ENCODE peak calls at places on chromosomes 12 and 14, in eight cellular contexts. One of them, this sample, is unnamed.

GRCh38 chr14:83757896-83758295 is 1772.0 kb upstream of the FLRT2 start:
- DNase-seq in GM12878: no peak
- DNase-seq in left ventricle myocardium inferior: no peak
- DNase-seq in PC-3: no peak
- DNase-seq in heart right ventricle: no peak
- DNase-seq in HepG2: no peak
- DNase-seq in cardiac muscle cell: no peak
- DNase-seq in hepatocyte: no peak
- DNase-seq in this sample: no peak

GRCh38 chr12:48366131-48366530 is 15.4 kb upstream of the ZNF641 start:
- DNase-seq in GM12878: no peak
- DNase-seq in left ventricle myocardium inferior: no peak
- DNase-seq in PC-3: no peak
- DNase-seq in heart right ventricle: no peak
- DNase-seq in HepG2: no peak
- DNase-seq in cardiac muscle cell: no peak
- DNase-seq in hepatocyte: no peak
- DNase-seq in this sample: no peak

GRCh38 chr14:61877050-61877390 is 114.8 kb downstream of the SNAPC1 start:
- DNase-seq in GM12878: no peak
- DNase-seq in left ventricle myocardium inferior: no peak
- DNase-seq in PC-3: no peak
- DNase-seq in heart right ventricle: no peak
- DNase-seq in HepG2: no peak
- DNase-seq in cardiac muscle cell: no peak
- DNase-seq in hepatocyte: no peak
- DNase-seq in this sample: no peak

GRCh38 chr14:34699873-34700621 is 14.3 kb downstream of the CFL2 start:
- DNase-seq in GM12878: no peak
- DNase-seq in left ventricle myocardium inferior: no peak
- DNase-seq in PC-3: peak; percentile 92
- DNase-seq in heart right ventricle: no peak
- DNase-seq in HepG2: peak; percentile 89
- DNase-seq in cardiac muscle cell: no peak
- DNase-seq in hepatocyte: peak; percentile 58
- DNase-seq in this sample: no peak

GRCh38 chr12:2614341-2614740 is 180.4 kb upstream of the FKBP4 start:
- DNase-seq in GM12878: no peak
- DNase-seq in left ventricle myocardium inferior: no peak
- DNase-seq in PC-3: peak; percentile 2
- DNase-seq in heart right ventricle: no peak
- DNase-seq in HepG2: no peak
- DNase-seq in cardiac muscle cell: no peak
- DNase-seq in hepatocyte: no peak
- DNase-seq in this sample: no peak

GRCh38 chr14:88198441-88198840 is 124.6 kb downstream of the KCNK10 start:
- DNase-seq in GM12878: no peak
- DNase-seq in left ventricle myocardium inferior: no peak
- DNase-seq in PC-3: no peak
- DNase-seq in heart right ventricle: no peak
- DNase-seq in HepG2: no peak
- DNase-seq in cardiac muscle cell: no peak
- DNase-seq in hepatocyte: no peak
- DNase-seq in this sample: no peak

GRCh38 chr12:12586879-12587675 is 24.4 kb upstream of the DUSP16 start:
- DNase-seq in GM12878: no peak
- DNase-seq in left ventricle myocardium inferior: no peak
- DNase-seq in PC-3: peak; percentile 92
- DNase-seq in heart right ventricle: no peak
- DNase-seq in HepG2: no peak
- DNase-seq in cardiac muscle cell: no peak
- DNase-seq in hepatocyte: peak; percentile 27
- DNase-seq in this sample: peak; percentile 57

GRCh38 chr12:122641976-122642375 is 61.2 kb downstream of the HCAR2 start:
- DNase-seq in GM12878: no peak
- DNase-seq in left ventricle myocardium inferior: no peak
- DNase-seq in PC-3: peak; percentile 28
- DNase-seq in heart right ventricle: no peak
- DNase-seq in HepG2: no peak
- DNase-seq in cardiac muscle cell: no peak
- DNase-seq in hepatocyte: no peak
- DNase-seq in this sample: no peak

GRCh38 chr14:89444044-89444443 is 27.0 kb upstream of the FOXN3 start:
- DNase-seq in GM12878: no peak
- DNase-seq in left ventricle myocardium inferior: no peak
- DNase-seq in PC-3: no peak
- DNase-seq in heart right ventricle: no peak
- DNase-seq in HepG2: no peak
- DNase-seq in cardiac muscle cell: no peak
- DNase-seq in hepatocyte: no peak
- DNase-seq in this sample: no peak

GRCh38 chr12:49036029-49036428 is 17.5 kb upstream of the PRKAG1 start:
- DNase-seq in GM12878: no peak
- DNase-seq in left ventricle myocardium inferior: no peak
- DNase-seq in PC-3: no peak
- DNase-seq in heart right ventricle: no peak
- DNase-seq in HepG2: no peak
- DNase-seq in cardiac muscle cell: no peak
- DNase-seq in hepatocyte: no peak
- DNase-seq in this sample: no peak

GRCh38 chr12:52246720-52247621 is 13.9 kb downstream of the KRT7 start:
- DNase-seq in GM12878: no peak
- DNase-seq in left ventricle myocardium inferior: no peak
- DNase-seq in PC-3: peak; percentile 86
- DNase-seq in heart right ventricle: no peak
- DNase-seq in HepG2: peak; percentile 82
- DNase-seq in cardiac muscle cell: no peak
- DNase-seq in hepatocyte: peak; percentile 64
- DNase-seq in this sample: peak; percentile 59

GRCh38 chr12:79424109-79424721 is 266.5 kb downstream of the PAWR start:
- DNase-seq in GM12878: no peak
- DNase-seq in left ventricle myocardium inferior: no peak
- DNase-seq in PC-3: peak; percentile 97
- DNase-seq in heart right ventricle: no peak
- DNase-seq in HepG2: peak; percentile 91
- DNase-seq in cardiac muscle cell: no peak
- DNase-seq in hepatocyte: peak; percentile 37
- DNase-seq in this sample: no peak

GRCh38 chr12:107493646-107494045 is 192.0 kb upstream of the PWP1 start:
- DNase-seq in GM12878: no peak
- DNase-seq in left ventricle myocardium inferior: no peak
- DNase-seq in PC-3: no peak
- DNase-seq in heart right ventricle: no peak
- DNase-seq in HepG2: no peak
- DNase-seq in cardiac muscle cell: no peak
- DNase-seq in hepatocyte: no peak
- DNase-seq in this sample: no peak

GRCh38 chr12:12529783-12530421 is 32.8 kb downstream of the DUSP16 start:
- DNase-seq in GM12878: no peak
- DNase-seq in left ventricle myocardium inferior: no peak
- DNase-seq in PC-3: no peak
- DNase-seq in heart right ventricle: no peak
- DNase-seq in HepG2: no peak
- DNase-seq in cardiac muscle cell: no peak
- DNase-seq in hepatocyte: no peak
- DNase-seq in this sample: no peak

GRCh38 chr14:106308839-106309389 is 782.5 kb downstream of the TMEM121 start:
- DNase-seq in GM12878: peak; percentile 83
- DNase-seq in left ventricle myocardium inferior: no peak
- DNase-seq in PC-3: no peak
- DNase-seq in heart right ventricle: no peak
- DNase-seq in HepG2: peak; percentile 35
- DNase-seq in cardiac muscle cell: no peak
- DNase-seq in hepatocyte: no peak
- DNase-seq in this sample: peak; percentile 49

GRCh38 chr12:39199371-39199770 is 243.5 kb downstream of the KIF21A start:
- DNase-seq in GM12878: no peak
- DNase-seq in left ventricle myocardium inferior: no peak
- DNase-seq in PC-3: no peak
- DNase-seq in heart right ventricle: no peak
- DNase-seq in HepG2: no peak
- DNase-seq in cardiac muscle cell: no peak
- DNase-seq in hepatocyte: no peak
- DNase-seq in this sample: no peak

GRCh38 chr14:24332094-24332983 is 2.5 kb downstream of the ADCY4 start:
- DNase-seq in GM12878: peak; percentile 60
- DNase-seq in left ventricle myocardium inferior: peak; percentile 52
- DNase-seq in PC-3: peak; percentile 65
- DNase-seq in heart right ventricle: peak; percentile 68
- DNase-seq in HepG2: peak; percentile 86
- DNase-seq in cardiac muscle cell: peak; percentile 77
- DNase-seq in hepatocyte: peak; percentile 85
- DNase-seq in this sample: peak; percentile 88

GRCh38 chr14:95260537-95261440 is 58.9 kb downstream of the CLMN start:
- DNase-seq in GM12878: no peak
- DNase-seq in left ventricle myocardium inferior: peak; percentile 32
- DNase-seq in PC-3: peak; percentile 68
- DNase-seq in heart right ventricle: peak; percentile 29
- DNase-seq in HepG2: no peak
- DNase-seq in cardiac muscle cell: peak; percentile 26
- DNase-seq in hepatocyte: no peak
- DNase-seq in this sample: no peak

GRCh38 chr14:50524071-50524470 is 8.3 kb downstream of the MAP4K5 start:
- DNase-seq in GM12878: no peak
- DNase-seq in left ventricle myocardium inferior: no peak
- DNase-seq in PC-3: no peak
- DNase-seq in heart right ventricle: no peak
- DNase-seq in HepG2: no peak
- DNase-seq in cardiac muscle cell: no peak
- DNase-seq in hepatocyte: no peak
- DNase-seq in this sample: no peak

GRCh38 chr14:80658155-80658554 is 283.4 kb downstream of the CEP128 start:
- DNase-seq in GM12878: no peak
- DNase-seq in left ventricle myocardium inferior: no peak
- DNase-seq in PC-3: no peak
- DNase-seq in heart right ventricle: no peak
- DNase-seq in HepG2: no peak
- DNase-seq in cardiac muscle cell: no peak
- DNase-seq in hepatocyte: no peak
- DNase-seq in this sample: no peak

GRCh38 chr12:121223283-121223946 is 13.5 kb downstream of the P2RX4 start:
- DNase-seq in GM12878: no peak
- DNase-seq in left ventricle myocardium inferior: no peak
- DNase-seq in PC-3: no peak
- DNase-seq in heart right ventricle: no peak
- DNase-seq in HepG2: no peak
- DNase-seq in cardiac muscle cell: no peak
- DNase-seq in hepatocyte: no peak
- DNase-seq in this sample: peak; percentile 71

GRCh38 chr12:93098077-93098476 is 169.0 kb upstream of the EEA1 start:
- DNase-seq in GM12878: peak; percentile 51
- DNase-seq in left ventricle myocardium inferior: peak; percentile 30
- DNase-seq in PC-3: peak; percentile 72
- DNase-seq in heart right ventricle: peak; percentile 59
- DNase-seq in HepG2: no peak
- DNase-seq in cardiac muscle cell: peak; percentile 57
- DNase-seq in hepatocyte: peak; percentile 58
- DNase-seq in this sample: peak; percentile 85
- TF ChIP-seq CTCF in GM12878: peak; percentile 36
- TF ChIP-seq CTCF in left ventricle myocardium inferior: peak; percentile 53
- TF ChIP-seq CTCF in PC-3: peak; percentile 48
- TF ChIP-seq CTCF in heart right ventricle: peak; percentile 52
- TF ChIP-seq CTCF in HepG2: peak; percentile 43
- TF ChIP-seq CTCF in cardiac muscle cell: peak; percentile 40
- TF ChIP-seq CTCF in hepatocyte: peak; percentile 41
- TF ChIP-seq CTCF in this sample: peak; percentile 60

GRCh38 chr12:125187148-125187733 is 122.0 kb downstream of the AACS start:
- DNase-seq in GM12878: no peak
- DNase-seq in left ventricle myocardium inferior: no peak
- DNase-seq in PC-3: no peak
- DNase-seq in heart right ventricle: no peak
- DNase-seq in HepG2: no peak
- DNase-seq in cardiac muscle cell: peak; percentile 71
- DNase-seq in hepatocyte: no peak
- DNase-seq in this sample: no peak
- H3K4me3 ChIP-seq in GM12878: no peak overlapping the region
- H3K4me3 ChIP-seq in left ventricle myocardium inferior: peak overlapping the region; percentile 67
- H3K4me3 ChIP-seq in PC-3: peak overlapping the region; percentile 43
- H3K4me3 ChIP-seq in heart right ventricle: peak overlapping the region; percentile 54
- H3K4me3 ChIP-seq in HepG2: peak overlapping the region; percentile 9
- H3K4me3 ChIP-seq in cardiac muscle cell: peak overlapping the region; percentile 50
- H3K4me3 ChIP-seq in hepatocyte: no peak overlapping the region
- H3K4me3 ChIP-seq in this sample: peak overlapping the region; percentile 15

GRCh38 chr14:30658645-30659044 is 36.5 kb downstream of the SCFD1 start:
- DNase-seq in GM12878: no peak
- DNase-seq in left ventricle myocardium inferior: no peak
- DNase-seq in PC-3: no peak
- DNase-seq in heart right ventricle: no peak
- DNase-seq in HepG2: no peak
- DNase-seq in cardiac muscle cell: no peak
- DNase-seq in hepatocyte: no peak
- DNase-seq in this sample: no peak

GRCh38 chr14:30657050-30657449 is 34.9 kb downstream of the SCFD1 start:
- DNase-seq in GM12878: no peak
- DNase-seq in left ventricle myocardium inferior: no peak
- DNase-seq in PC-3: no peak
- DNase-seq in heart right ventricle: no peak
- DNase-seq in HepG2: no peak
- DNase-seq in cardiac muscle cell: no peak
- DNase-seq in hepatocyte: no peak
- DNase-seq in this sample: no peak

GRCh38 chr14:30656190-30656632 is 34.1 kb downstream of the SCFD1 start:
- DNase-seq in GM12878: peak; percentile 4
- DNase-seq in left ventricle myocardium inferior: no peak
- DNase-seq in PC-3: peak; percentile 57
- DNase-seq in heart right ventricle: peak; percentile 12
- DNase-seq in HepG2: peak; percentile 68
- DNase-seq in cardiac muscle cell: peak; percentile 43
- DNase-seq in hepatocyte: peak; percentile 39
- DNase-seq in this sample: peak; percentile 41

GRCh38 chr14:30655658-30656057 is 33.5 kb downstream of the SCFD1 start:
- DNase-seq in GM12878: no peak
- DNase-seq in left ventricle myocardium inferior: no peak
- DNase-seq in PC-3: no peak
- DNase-seq in heart right ventricle: no peak
- DNase-seq in HepG2: no peak
- DNase-seq in cardiac muscle cell: no peak
- DNase-seq in hepatocyte: no peak
- DNase-seq in this sample: no peak

GRCh38 chr14:30657606-30658163 is 35.6 kb downstream of the SCFD1 start:
- DNase-seq in GM12878: no peak
- DNase-seq in left ventricle myocardium inferior: no peak
- DNase-seq in PC-3: peak; percentile 35
- DNase-seq in heart right ventricle: no peak
- DNase-seq in HepG2: peak; percentile 39
- DNase-seq in cardiac muscle cell: no peak
- DNase-seq in hepatocyte: no peak
- DNase-seq in this sample: no peak
- H3K36me3 ChIP-seq in GM12878: peaks cover 11% of the 10 kb centered on the region
- H3K36me3 ChIP-seq in left ventricle myocardium inferior: peaks cover 62% of the 10 kb centered on the region
- H3K36me3 ChIP-seq in PC-3: peaks cover 39% of the 10 kb centered on the region
- H3K36me3 ChIP-seq in heart right ventricle: no peaks in the 10 kb centered on the region
- H3K36me3 ChIP-seq in HepG2: peaks cover 93% of the 10 kb centered on the region
- H3K36me3 ChIP-seq in cardiac muscle cell: peaks cover 35% of the 10 kb centered on the region
- H3K36me3 ChIP-seq in hepatocyte: no peaks in the 10 kb centered on the region
- H3K36me3 ChIP-seq in this sample: no peaks in the 10 kb centered on the region

DNA sequence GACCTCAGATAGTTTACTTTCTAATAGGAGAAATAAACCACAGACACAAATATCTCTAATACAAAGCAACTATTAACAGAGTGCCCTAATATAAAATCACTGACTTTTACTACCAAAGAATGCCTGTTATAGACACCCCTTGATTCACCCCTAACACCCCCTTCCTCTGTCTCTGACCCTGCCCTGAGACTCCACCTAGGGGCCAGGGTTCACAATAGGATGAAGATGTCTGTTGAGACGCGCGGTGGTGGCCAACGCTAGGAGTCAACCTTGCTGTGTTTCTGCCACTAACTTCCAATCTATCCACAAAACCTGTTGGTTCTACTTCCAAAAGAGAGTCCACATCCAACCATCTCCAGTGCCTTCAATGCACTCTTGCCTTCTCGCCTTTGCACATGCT is 10.9 kb upstream of the TC2N start:
- DNase-seq in GM12878: no peak
- DNase-seq in left ventricle myocardium inferior: no peak
- DNase-seq in PC-3: no peak
- DNase-seq in heart right ventricle: no peak
- DNase-seq in HepG2: no peak
- DNase-seq in cardiac muscle cell: no peak
- DNase-seq in hepatocyte: no peak
- DNase-seq in this sample: no peak
- TF ChIP-seq CTCF in GM12878: no peak
- TF ChIP-seq CTCF in left ventricle myocardium inferior: no peak
- TF ChIP-seq CTCF in PC-3: no peak
- TF ChIP-seq CTCF in heart right ventricle: no peak
- TF ChIP-seq CTCF in HepG2: no peak
- TF ChIP-seq CTCF in cardiac muscle cell: no peak
- TF ChIP-seq CTCF in hepatocyte: no peak
- TF ChIP-seq CTCF in this sample: no peak